ENCODE peak calls at places on chromosomes 13 and 19, in six cellular contexts. Y is pancreas, X is lung microvascular endothelial cell, W is Kasumi-1, I is body of pancreas, Z is progenitor cell of endocrine pancreas. E is an unnamed sample.

GRCh38 chr19:12859546-12859945 is 21.2 kb downstream of the MAST1 start:
- DNase-seq in X (no peak), Z (no peak), Y (no peak), I (no peak), W (no peak), E (no peak)

GRCh38 chr13:35763805-35764170 is 287.3 kb upstream of the MAB21L1 start:
- DNase-seq in I (no peak), X (no peak), W (no peak), Y (no peak), Z (no peak), E (no peak)

GRCh38 chr19:35851213-35852028 is 883 bp downstream of the NPHS1 start:
- DNase-seq in Y (peak), I (peak), W (no peak), X (no peak), Z (no peak), E (no peak)

GRCh38 chr19:30780032-30780431 is 407.8 kb downstream of the ZNF536 start:
- DNase-seq in Z (no peak), Y (no peak), I (no peak), X (no peak), W (no peak), E (no peak)

GRCh38 chr19:50558449-50558848 is 9.8 kb downstream of the LRRC4B start:
- DNase-seq in Z (no peak), X (no peak), W (no peak), Y (no peak), I (no peak), E (no peak)

GRCh38 chr19:56297010-56297409 is 17.6 kb downstream of the ZSCAN5A start:
- DNase-seq in Y (no peak), Z (no peak), X (no peak), I (no peak), W (no peak), E (no peak)

GRCh38 chr19:58317481-58318072 is 9.2 kb upstream of the ZSCAN22 start:
- DNase-seq in W (peak), Y (no peak), X (peak), Z (no peak), I (no peak), E (no peak)

GRCh38 chr19:11013771-11014170 is 52.9 kb downstream of the SMARCA4 start:
- DNase-seq in I (no peak), W (no peak), Z (no peak), Y (no peak), X (no peak), E (no peak)

GRCh38 chr19:38245826-38246498 is 10.2 kb downstream of the PPP1R14A start:
- DNase-seq in I (no peak), W (no peak), X (no peak), Y (no peak), Z (no peak), E (peak)

GRCh38 chr13:29567411-29567810 is 28.1 kb downstream of the SLC7A1 start:
- DNase-seq in Y (no peak), I (no peak), Z (no peak), W (no peak), X (no peak), E (no peak)

GRCh38 chr19:43751466-43752220 is 3.1 kb downstream of the SMG9 start:
- DNase-seq in I (no peak), X (peak), W (no peak), Z (no peak), Y (no peak), E (no peak)

GRCh38 chr19:11142528-11143171 is 12.9 kb downstream of the SPC24 start:
- DNase-seq in W (peak), Y (peak), I (peak), X (peak), Z (no peak), E (no peak)

GRCh38 chr19:33132425-33132824 is 511 bp downstream of the WDR88 start:
- DNase-seq in Y (peak), W (no peak), X (no peak), Z (no peak), I (no peak), E (no peak)

GRCh38 chr13:106796280-106797047 is 228.5 kb upstream of the ARGLU1 start:
- DNase-seq in Y (no peak), W (no peak), X (no peak), I (no peak), Z (no peak), E (no peak)

GRCh38 chr19:3506384-3507340 is 551 bp downstream of the FZR1 start:
- DNase-seq in Y (peak), Z (no peak), I (peak), W (peak), X (peak), E (no peak)

GRCh38 chr19:5595129-5595528 is 27.4 kb upstream of the TINCR start:
- DNase-seq in Y (no peak), I (no peak), Z (no peak), W (no peak), X (no peak), E (no peak)

GRCh38 chr13:66689037-66689619 is 541.0 kb downstream of the PCDH9 start:
- DNase-seq in Y (no peak), Z (no peak), I (no peak), X (peak), W (peak), E (no peak)

GRCh38 chr19:45079063-45079910 is at the start of gene GEMIN7:
- DNase-seq in W (peak), X (peak), I (peak), Z (peak), Y (peak), E (peak)